ENCODE peak calls at places on chromosomes 13 and 19, in five cellular contexts. A is Calu3, N is MCF 10A, X is WTC11, Q is left ventricle myocardium inferior. Y is an unnamed sample.

GRCh38 chr13:46866150-46866549 is 30.7 kb downstream of the HTR2A start:
- DNase-seq in A (peak; percentile 31), N (peak; percentile 57), Q (no peak), X (peak; percentile 22), Y (no peak)

GRCh38 chr19:27746691-27747380 is 1466.1 kb downstream of the UQCRFS1 start:
- DNase-seq in N (no peak), A (peak; percentile 24), Q (peak; percentile 46), X (peak; percentile 48), Y (no peak)

GRCh38 chr19:49009828-49010227 is 7.1 kb downstream of the LHB start:
- DNase-seq in X (no peak), Q (no peak), N (no peak), A (no peak), Y (no peak)

GRCh38 chr19:2552859-2553258 is 76.9 kb downstream of the GADD45B start:
- DNase-seq in X (no peak), Q (peak; percentile 15), A (no peak), N (no peak), Y (peak; percentile 69)

GRCh38 chr19:2294377-2295335 is 12.7 kb upstream of the PEAK3 start:
- DNase-seq in A (no peak), X (no peak), Q (no peak), N (no peak), Y (no peak)

GRCh38 chr13:43058318-43058674 is 34.9 kb downstream of the DNAJC15 start:
- DNase-seq in X (peak; percentile 23), N (peak; percentile 96), Q (no peak), A (peak; percentile 82), Y (peak; percentile 22)

GRCh38 chr13:33206425-33206824 is 79.1 kb downstream of the STARD13 start:
- DNase-seq in X (no peak), N (no peak), A (no peak), Q (no peak), Y (no peak)

GRCh38 chr19:46732172-46732938 is 13.5 kb upstream of the FKRP start:
- DNase-seq in N (no peak), Q (no peak), A (no peak), X (no peak), Y (no peak)

GRCh38 chr19:46697142-46697960 is 19.6 kb downstream of the PRKD2 start:
- DNase-seq in X (peak; percentile 100), N (no peak), A (no peak), Q (peak; percentile 89), Y (no peak)

GRCh38 chr13:28503182-28503980 is 8.5 kb upstream of the FLT1 start:
- DNase-seq in Q (no peak), A (no peak), X (no peak), N (no peak), Y (no peak)

GRCh38 chr19:40240332-40240731 is 13.8 kb upstream of the CCNP start:
- DNase-seq in X (no peak), N (no peak), Q (no peak), A (no peak), Y (no peak)

GRCh38 chr19:16458391-16459128 is 13.2 kb downstream of the EPS15L1 start:
- DNase-seq in N (no peak), Q (no peak), X (no peak), A (no peak), Y (no peak)

GRCh38 chr19:51294211-51294976 is 17.1 kb upstream of the IGLON5 start:
- DNase-seq in X (no peak), N (no peak), A (no peak), Q (no peak), Y (no peak)

GRCh38 chr13:113350065-113350937 is 13.6 kb downstream of the GRTP1 start:
- DNase-seq in Q (no peak), X (no peak), N (no peak), A (no peak), Y (no peak)

GRCh38 chr13:77565635-77566034 is 30.1 kb downstream of the SCEL start:
- DNase-seq in A (no peak), Q (no peak), X (no peak), N (peak; percentile 62), Y (no peak)

GRCh38 chr13:21501709-21502108 is 42.6 kb upstream of the ZDHHC20 start:
- DNase-seq in X (peak; percentile 32), Q (no peak), N (no peak), A (no peak), Y (no peak)

GRCh38 chr19:19460258-19460731 is 54.8 kb downstream of the GATAD2A start:
- DNase-seq in A (no peak), Q (no peak), N (no peak), X (no peak), Y (no peak)

GRCh38 chr19:2111425-2111824 is 14.7 kb downstream of the IZUMO4 start:
- DNase-seq in X (no peak), N (no peak), Q (no peak), A (no peak), Y (no peak)

Y was measured in activated T-helper 1 cell treated with anti-CD3 and anti-CD28 coated beads, Interleukin-12 subunit alpha, Interleukin-12 subunit beta, Interleukin-2, Interleukin-4 antibody, amounts not matched to agents 30 ng/mL and 10 ng/mL and 1 ng/mL, durations not matched to agents 14 hours and 24 hours and 36 hours.